ENCODE peak calls at places on chromosomes 16 and 17, in five cellular contexts. E is brain microvascular endothelial cell, A is NCI-H460, Y is fibroblast of pulmonary artery, W is nephron progenitor cell. Z is an unnamed sample.

GRCh38 chr17:45061606-45062205 is 589 bp downstream of the NMT1 start:
- DNase-seq in W (no peak), Y (no peak), A (no peak), E (no peak), Z (no peak)

GRCh38 chr17:76384987-76385891 is 830 bp downstream of the SPHK1 start:
- DNase-seq in W (peak), A (peak), Y (peak), E (peak), Z (peak)

GRCh38 chr17:67601897-67602296 is 115.8 kb upstream of the NOL11 start:
- DNase-seq in W (no peak), E (no peak), A (no peak), Y (peak), Z (no peak)

GRCh38 chr17:76989519-76989918 is 121.3 kb downstream of the MGAT5B start:
- DNase-seq in Y (no peak), W (no peak), E (no peak), A (no peak), Z (no peak)

GRCh38 chr17:63309021-63309420 is 137.1 kb downstream of the CYB561 start:
- DNase-seq in E (no peak), A (no peak), W (no peak), Y (peak), Z (no peak)

GRCh38 chr16:85570735-85571562 is 42.2 kb upstream of the GSE1 start:
- DNase-seq in A (no peak), Y (no peak), W (no peak), E (no peak), Z (no peak)

GRCh38 chr17:7133424-7133823 is 18.8 kb upstream of the ASGR2 start:
- DNase-seq in W (peak), A (peak), E (no peak), Y (no peak), Z (no peak)

GRCh38 chr17:58303981-58304734 is 23.4 kb upstream of the MPO start:
- DNase-seq in W (peak), A (peak), Y (peak), E (peak), Z (peak)

GRCh38 chr16:79334127-79334526 is 266.4 kb downstream of the MAF start:
- DNase-seq in E (no peak), W (peak), A (no peak), Y (no peak), Z (no peak)

GRCh38 chr17:47603830-47604229 is 45.9 kb upstream of the KPNB1 start:
- DNase-seq in E (no peak), A (no peak), Y (no peak), W (peak), Z (no peak)

GRCh38 chr16:82992826-82993225 is 366.1 kb downstream of the CDH13 start:
- DNase-seq in Y (no peak), E (no peak), A (no peak), W (no peak), Z (no peak)

GRCh38 chr17:74815671-74816370 is 39.7 kb upstream of the NAT9 start:
- DNase-seq in A (no peak), W (no peak), E (no peak), Y (no peak), Z (no peak)

GRCh38 chr16:19098173-19098572 is 15.6 kb upstream of the ITPRIPL2 start:
- DNase-seq in E (no peak), W (no peak), Y (no peak), A (no peak), Z (no peak)

GRCh38 chr17:82317394-82318168 is at the start of gene CD7:
- DNase-seq in Y (no peak), E (no peak), W (no peak), A (no peak), Z (no peak)

GRCh38 chr16:3654249-3654991 is at the start of gene DNASE1:
- DNase-seq in W (peak), A (peak), E (peak), Y (peak), Z (peak)

GRCh38 chr17:15453246-15453645 is 14.2 kb downstream of the CDRT4 start:
- DNase-seq in A (no peak), W (no peak), E (no peak), Y (no peak), Z (no peak)